ENCODE peak calls at places on chromosomes 16 and 17, in four cellular contexts. C, V, R and Z are unnamed samples.

GRCh38 chr17:17077861-17078732 is 35.8 kb downstream of the MPRIP start:
- DNase-seq in C (no peak), V (no peak), R (no peak), Z (peak; percentile 22)

GRCh38 chr17:29855686-29856085 is 74.3 kb downstream of the SSH2 start:
- DNase-seq in C (no peak), V (no peak), R (no peak), Z (no peak)

GRCh38 chr17:48191362-48191761 is 83.8 kb downstream of the SNX11 start:
- DNase-seq in C (no peak), V (no peak), R (no peak), Z (no peak)

GRCh38 chr17:17485420-17485819 is 8.6 kb downstream of the MED9 start:
- DNase-seq in C (no peak), V (no peak), R (no peak), Z (no peak)

GRCh38 chr17:31646642-31647041 is 212.4 kb downstream of the COPRS start:
- DNase-seq in C (no peak), V (no peak), R (no peak), Z (no peak)

GRCh38 chr16:68005786-68006286 is 6.6 kb upstream of the DPEP2 start:
- DNase-seq in C (peak; percentile 66), V (peak; percentile 37), R (no peak), Z (no peak)

GRCh38 chr16:85947511-85948509 is 48.8 kb downstream of the IRF8 start:
- DNase-seq in C (no peak), V (peak; percentile 24), R (no peak), Z (no peak)

GRCh38 chr17:65061621-65062020 is 5.1 kb upstream of the GNA13 start:
- DNase-seq in C (no peak), V (no peak), R (no peak), Z (no peak)

GRCh38 chr17:17935321-17936271 is 36.6 kb downstream of the TOM1L2 start:
- DNase-seq in C (no peak), V (no peak), R (no peak), Z (no peak)